ENCODE peak calls at places on chromosomes 5 and 9, in ten cellular contexts. L is NCI-H1092; S is nephron progenitor cell; Q is stimulated activated naive CD8-positive, alpha-beta T cell treated with anti-CD3 and anti-CD28 coated beads, Interleukin-15, Interleukin-2, amounts not matched to agents 100 U/mL and 50 U/mL, for 24 hours; W is ELR; D is kidney; P is T-cell; Y is mesenchymal stem cell; R is mammary epithelial cell; E is Daoy. Z is an unnamed sample.
A peak's percentile ranks its signal among the peaks of the same experiment; 100 is the strongest.

GRCh38 chr5:159286420-159287035 is 23.4 kb downstream of the UBLCP1 start:
- DNase-seq in L (no peak), S (no peak), Q (no peak), W (peak; percentile 53), D (no peak), P (no peak), Y (peak; percentile 43), R (peak; percentile 35), E (peak; percentile 15), Z (peak; percentile 24)

GRCh38 chr9:131645078-131645776 is 94.6 kb downstream of the RAPGEF1 start:
- DNase-seq in L (no peak), S (no peak), Q (no peak), W (no peak), D (no peak), P (no peak), Y (peak; percentile 52), R (no peak), E (no peak), Z (no peak)

GRCh38 chr5:14445581-14446290 is 135.9 kb upstream of the OTULINL start:
- DNase-seq in L (no peak), S (no peak), Q (no peak), W (peak; percentile 34), D (no peak), P (no peak), Y (peak; percentile 62), R (peak; percentile 31), E (no peak), Z (no peak)

GRCh38 chr9:114053246-114054005 is 24.7 kb downstream of the AMBP start:
- DNase-seq in L (no peak), S (no peak), Q (no peak), W (no peak), D (no peak), P (no peak), Y (no peak), R (no peak), E (no peak), Z (no peak)

GRCh38 chr9:137157618-137158502 is 12.0 kb downstream of the LRRC26 start:
- DNase-seq in L (no peak), S (no peak), Q (no peak), W (no peak), D (no peak), P (no peak), Y (no peak), R (no peak), E (no peak), Z (no peak)

GRCh38 chr9:125393426-125393825 is 131.8 kb downstream of the GAPVD1 start:
- DNase-seq in L (no peak), S (no peak), Q (no peak), W (peak; percentile 89), D (no peak), P (no peak), Y (no peak), R (peak; percentile 80), E (no peak), Z (no peak)

GRCh38 chr9:2824564-2824963 is 19.3 kb downstream of the PUM3 start:
- DNase-seq in L (no peak), S (peak; percentile 28), Q (peak; percentile 16), W (no peak), D (no peak), P (no peak), Y (no peak), R (no peak), E (peak; percentile 19), Z (no peak)

GRCh38 chr5:74075496-74075895 is 449.5 kb downstream of the ARHGEF28 start:
- DNase-seq in L (no peak), S (no peak), Q (no peak), W (no peak), D (no peak), P (no peak), Y (no peak), R (no peak), E (no peak), Z (no peak)

GRCh38 chr5:111131356-111131755 is 39.2 kb downstream of the WDR36 start:
- DNase-seq in L (no peak), S (no peak), Q (no peak), W (no peak), D (no peak), P (no peak), Y (no peak), R (no peak), E (no peak), Z (no peak)

GRCh38 chr5:156896545-156896944 is 46.5 kb downstream of the PPP1R2B start:
- DNase-seq in L (no peak), S (no peak), Q (no peak), W (no peak), D (no peak), P (no peak), Y (no peak), R (no peak), E (no peak), Z (no peak)

GRCh38 chr9:137254624-137255447 is at the start of gene NELFB:
- DNase-seq in L (peak; percentile 87), S (peak; percentile 99), Q (peak; percentile 99), W (peak; percentile 86), D (peak; percentile 98), P (peak; percentile 95), Y (peak; percentile 81), R (peak; percentile 81), E (peak; percentile 95), Z (peak; percentile 98)

GRCh38 chr9:93291536-93292287 is 107.8 kb downstream of the WNK2 start:
- DNase-seq in L (no peak), S (no peak), Q (no peak), W (no peak), D (peak; percentile 51), P (no peak), Y (no peak), R (no peak), E (no peak), Z (no peak)

GRCh38 chr9:98306384-98307145 is 51.1 kb upstream of the TBC1D2 start:
- DNase-seq in L (no peak), S (no peak), Q (no peak), W (no peak), D (no peak), P (no peak), Y (no peak), R (peak; percentile 46), E (no peak), Z (no peak)

GRCh38 chr5:56323505-56323904 is 90.4 kb upstream of the ANKRD55 start:
- DNase-seq in L (no peak), S (no peak), Q (no peak), W (peak; percentile 68), D (no peak), P (no peak), Y (peak; percentile 77), R (peak; percentile 84), E (peak; percentile 76), Z (no peak)

GRCh38 chr9:15238646-15239045 is 68.4 kb downstream of the TTC39B start:
- DNase-seq in L (no peak), S (no peak), Q (no peak), W (no peak), D (no peak), P (no peak), Y (no peak), R (no peak), E (no peak), Z (no peak)

GRCh38 chr9:36345103-36345846 is 54.8 kb downstream of the RNF38 start:
- DNase-seq in L (no peak), S (no peak), Q (no peak), W (no peak), D (no peak), P (no peak), Y (no peak), R (no peak), E (no peak), Z (no peak)

GRCh38 chr5:43190755-43191603 is 1.0 kb upstream of the NIM1K start:
- DNase-seq in L (no peak), S (no peak), Q (no peak), W (peak; percentile 39), D (no peak), P (no peak), Y (peak; percentile 61), R (no peak), E (no peak), Z (no peak)

GRCh38 chr9:98790601-98791146 is 5.7 kb downstream of the ANKS6 start:
- DNase-seq in L (no peak), S (no peak), Q (no peak), W (no peak), D (no peak), P (no peak), Y (no peak), R (no peak), E (peak; percentile 66), Z (no peak)

GRCh38 chr9:131946169-131946568 is 133.5 kb downstream of the MED27 start:
- DNase-seq in L (no peak), S (no peak), Q (no peak), W (no peak), D (no peak), P (no peak), Y (no peak), R (no peak), E (no peak), Z (no peak)

GRCh38 chr9:121640076-121640475 is 11.4 kb upstream of the DAB2IP start:
- DNase-seq in L (no peak), S (peak; percentile 77), Q (peak; percentile 65), W (peak; percentile 59), D (peak; percentile 77), P (peak; percentile 12), Y (peak; percentile 29), R (no peak), E (peak; percentile 60), Z (peak; percentile 61)

GRCh38 chr5:63211413-63212132 is 633.0 kb downstream of the LRRC70 start:
- DNase-seq in L (no peak), S (no peak), Q (no peak), W (no peak), D (no peak), P (no peak), Y (no peak), R (no peak), E (no peak), Z (no peak)

GRCh38 chr9:133023117-133023890 is 7.5 kb upstream of the GTF3C5 start:
- DNase-seq in L (no peak), S (no peak), Q (peak; percentile 76), W (peak; percentile 25), D (peak; percentile 67), P (no peak), Y (no peak), R (no peak), E (peak; percentile 34), Z (peak; percentile 60)

GRCh38 chr5:179238628-179238970 is 106.7 kb downstream of the ADAMTS2 start:
- DNase-seq in L (no peak), S (no peak), Q (no peak), W (no peak), D (no peak), P (no peak), Y (no peak), R (no peak), E (no peak), Z (no peak)